ENCODE peak calls at places on chromosomes 3 and 15, in seven cellular contexts. C, Y, S, B, Q, D and V are unnamed samples. For H3K36me3, the result is how much of the 10 kb centered on the place peaks cover.

GRCh38 chr3:2765002-2765579 is 345.1 kb downstream of the IL5RA start:
- DNase-seq in C (no peak), Y (no peak), S (no peak), B (no peak), Q (no peak), D (no peak), V (no peak)

GRCh38 chr3:59386165-59386564 is 336.3 kb upstream of the CFAP20DC start:
- DNase-seq in C (no peak), Y (no peak), S (no peak), B (no peak), Q (no peak), D (no peak), V (no peak)

GRCh38 chr15:36658321-36658720 is 78.9 kb downstream of the CDIN1 start:
- DNase-seq in C (no peak), Y (peak), S (no peak), B (no peak), Q (no peak), D (no peak), V (no peak)

GRCh38 chr15:74955796-74956647 is 550 bp downstream of the RPP25 start:
- DNase-seq in C (peak), Y (peak), S (no peak), B (peak), Q (peak), D (peak), V (peak)

GRCh38 chr3:113084777-113085176 is 94.0 kb downstream of the GTPBP8 start:
- DNase-seq in C (peak), Y (peak), S (no peak), B (no peak), Q (peak), D (no peak), V (no peak)

GRCh38 chr15:100338971-100339444 is 2.8 kb downstream of the ADAMTS17 start:
- DNase-seq in C (no peak), Y (peak), S (peak), B (peak), Q (no peak), D (peak), V (no peak)

GRCh38 chr3:113736548-113737089 is 9.4 kb downstream of the NAA50 start:
- DNase-seq in C (no peak), Y (peak), S (peak), B (peak), Q (no peak), D (no peak), V (no peak)

GRCh38 chr3:55367396-55367795 is 119.7 kb downstream of the WNT5A start:
- DNase-seq in C (no peak), Y (no peak), S (no peak), B (no peak), Q (no peak), D (no peak), V (no peak)

GRCh38 chr3:49883992-49884391 is 14.3 kb upstream of the CAMKV start:
- DNase-seq in C (no peak), Y (no peak), S (no peak), B (no peak), Q (no peak), D (no peak), V (no peak)

GRCh38 chr15:29883126-29883525 is 60.9 kb upstream of the TJP1 start:
- DNase-seq in C (no peak), Y (peak), S (no peak), B (no peak), Q (no peak), D (no peak), V (no peak)

DNA sequence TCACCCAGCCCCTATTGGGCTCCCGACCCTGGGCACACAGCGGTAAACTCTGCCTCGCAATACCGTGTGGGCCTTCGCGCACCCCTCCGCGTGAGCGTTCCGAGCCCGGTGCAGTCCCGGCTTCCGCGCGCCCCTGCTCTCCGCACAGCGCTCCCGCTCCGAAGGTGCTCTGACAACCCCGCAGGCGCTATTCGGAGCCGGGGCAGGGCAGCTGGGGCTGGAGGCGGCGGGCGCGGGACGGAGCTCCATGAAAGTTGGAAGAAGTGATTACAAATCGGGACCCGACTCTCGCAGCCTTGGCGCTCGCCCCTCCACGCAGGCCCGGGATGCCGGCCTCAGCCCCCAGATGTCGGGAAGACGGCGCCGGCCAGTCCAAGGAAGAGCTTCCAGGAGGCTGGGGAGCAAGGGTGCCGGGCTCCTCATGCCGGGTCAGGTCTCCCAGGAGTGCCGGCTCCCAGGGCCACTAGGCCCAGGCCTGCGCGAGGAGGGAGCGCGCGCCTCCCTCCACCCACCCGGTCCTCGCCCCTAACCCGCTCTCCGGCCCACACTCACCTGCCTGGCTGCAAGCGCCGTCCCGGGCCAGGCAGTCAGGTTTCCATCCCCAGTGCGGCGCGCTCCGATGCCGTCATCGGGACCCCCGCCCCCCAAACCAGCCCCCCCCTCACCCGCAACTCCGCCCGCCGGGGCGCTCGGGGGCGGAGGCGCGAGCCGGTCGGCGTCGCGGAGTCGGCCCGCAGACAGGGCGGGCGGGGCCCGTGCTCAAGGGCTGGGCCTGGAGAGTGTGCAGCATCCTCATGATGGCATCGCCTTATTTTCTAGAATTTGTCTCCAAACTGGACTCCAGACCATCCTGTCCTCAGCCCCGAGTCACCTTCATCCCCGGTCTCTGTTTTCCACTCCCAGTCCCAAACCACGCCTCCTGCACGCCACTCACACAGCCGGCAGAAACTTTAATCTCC is at the start of gene KIF7:
- DNase-seq in C (no peak), Y (peak), S (peak), B (no peak), Q (no peak), D (no peak), V (no peak)
- H3K27ac ChIP-seq in C (no peak), Y (peak), S (no peak), B (no peak), Q (no peak), D (no peak), V (peak)

DNA sequence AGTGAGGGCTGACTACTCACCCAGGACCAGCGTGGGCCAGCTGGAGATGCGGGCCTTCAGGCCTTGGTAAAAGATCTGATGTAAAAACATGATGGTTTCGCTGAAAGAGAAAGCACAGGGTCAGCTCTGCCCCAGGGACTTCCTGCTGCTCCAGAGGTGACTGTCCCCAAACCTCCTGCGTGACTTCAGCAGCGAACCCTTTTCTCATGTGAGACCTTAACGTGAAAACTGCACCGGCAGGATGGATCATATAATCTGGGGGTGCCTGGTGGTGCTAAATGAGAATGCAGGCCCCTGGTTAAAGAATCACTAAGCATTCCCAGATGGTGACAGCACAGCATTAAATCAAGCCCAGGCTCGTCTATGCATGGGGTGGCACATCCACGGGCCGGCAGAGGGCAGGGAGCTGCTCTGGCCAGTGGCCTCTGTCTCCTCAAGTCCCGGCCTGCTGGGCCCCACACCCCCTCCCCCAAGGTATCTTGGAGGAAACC is 55.4 kb downstream of the RASGRF1 start:
- DNase-seq in C (no peak), Y (no peak), S (no peak), B (no peak), Q (no peak), D (no peak), V (no peak)
- TF ChIP-seq CTCF in C (no peak), Y (no peak), S (no peak), B (no peak), Q (no peak), D (no peak), V (no peak)

GRCh38 chr3:13615019-13615528 is 66.1 kb downstream of the FBLN2 start:
- DNase-seq in C (no peak), Y (no peak), S (no peak), B (no peak), Q (no peak), D (no peak), V (no peak)

GRCh38 chr3:13616359-13616758 is 67.4 kb downstream of the FBLN2 start:
- DNase-seq in C (no peak), Y (no peak), S (no peak), B (no peak), Q (no peak), D (no peak), V (no peak)

GRCh38 chr3:13617981-13618380 is 69.1 kb downstream of the FBLN2 start:
- DNase-seq in C (no peak), Y (no peak), S (no peak), B (no peak), Q (no peak), D (no peak), V (no peak)

GRCh38 chr3:13618836-13619235 is 69.9 kb downstream of the FBLN2 start:
- DNase-seq in C (no peak), Y (no peak), S (no peak), B (no peak), Q (no peak), D (no peak), V (no peak)

DNA sequence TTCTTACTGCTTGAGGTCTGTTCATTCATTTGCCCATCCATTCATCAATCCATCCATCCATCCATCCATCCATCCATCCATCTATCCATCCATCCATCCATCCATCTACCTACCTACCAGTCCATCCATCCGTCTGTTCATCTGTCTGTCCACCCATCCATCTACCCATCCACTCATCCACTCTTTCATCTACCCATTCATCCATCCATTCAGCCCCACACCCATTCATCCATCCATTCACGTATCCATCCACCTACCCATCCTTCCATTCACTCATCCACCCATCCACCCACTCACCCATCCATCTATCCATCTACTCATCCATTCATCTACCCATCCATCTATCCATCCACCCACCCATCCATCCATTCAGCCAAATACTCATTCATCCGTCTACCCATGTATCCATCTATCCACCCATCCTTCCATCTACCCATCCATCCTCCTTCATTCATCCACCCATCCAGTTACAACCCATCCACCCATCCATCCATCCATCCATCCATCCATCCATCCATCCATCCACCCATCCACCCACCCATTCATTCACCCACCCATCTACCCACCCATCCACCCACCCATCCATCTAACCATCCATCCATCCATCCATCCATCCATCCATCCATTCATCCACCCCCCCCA is 68.3 kb downstream of the FBLN2 start:
- DNase-seq in C (no peak), Y (no peak), S (no peak), B (no peak), Q (no peak), D (no peak), V (no peak)
- H3K36me3 ChIP-seq in C (under half), Y (under half), S (under half), B (under half), Q (under half), D (under half), V (under half)

DNA sequence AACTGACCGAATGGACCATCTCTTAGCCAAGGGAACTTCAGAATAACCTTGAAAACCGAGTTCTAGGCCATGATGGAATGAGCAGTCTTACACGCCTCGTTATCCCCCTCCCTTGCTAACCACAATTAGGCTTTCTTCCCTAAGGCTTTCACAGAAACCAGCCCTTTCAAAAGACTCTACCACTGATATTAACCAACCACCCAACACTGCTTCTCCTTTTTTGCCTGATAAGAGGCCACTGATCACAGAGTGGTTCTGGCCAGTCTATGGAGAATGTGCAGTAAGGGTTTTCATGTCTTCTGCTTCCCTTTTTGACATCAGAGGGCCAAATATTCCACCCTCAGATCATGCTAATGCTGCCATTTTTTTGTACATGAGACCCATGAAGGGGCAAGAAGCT is 59.3 kb downstream of the MCF2L2 start:
- DNase-seq in C (no peak), Y (no peak), S (no peak), B (no peak), Q (no peak), D (no peak), V (no peak)
- H3K27ac ChIP-seq in C (no peak), Y (no peak), S (no peak), B (no peak), Q (no peak), D (no peak), V (no peak)

DNA sequence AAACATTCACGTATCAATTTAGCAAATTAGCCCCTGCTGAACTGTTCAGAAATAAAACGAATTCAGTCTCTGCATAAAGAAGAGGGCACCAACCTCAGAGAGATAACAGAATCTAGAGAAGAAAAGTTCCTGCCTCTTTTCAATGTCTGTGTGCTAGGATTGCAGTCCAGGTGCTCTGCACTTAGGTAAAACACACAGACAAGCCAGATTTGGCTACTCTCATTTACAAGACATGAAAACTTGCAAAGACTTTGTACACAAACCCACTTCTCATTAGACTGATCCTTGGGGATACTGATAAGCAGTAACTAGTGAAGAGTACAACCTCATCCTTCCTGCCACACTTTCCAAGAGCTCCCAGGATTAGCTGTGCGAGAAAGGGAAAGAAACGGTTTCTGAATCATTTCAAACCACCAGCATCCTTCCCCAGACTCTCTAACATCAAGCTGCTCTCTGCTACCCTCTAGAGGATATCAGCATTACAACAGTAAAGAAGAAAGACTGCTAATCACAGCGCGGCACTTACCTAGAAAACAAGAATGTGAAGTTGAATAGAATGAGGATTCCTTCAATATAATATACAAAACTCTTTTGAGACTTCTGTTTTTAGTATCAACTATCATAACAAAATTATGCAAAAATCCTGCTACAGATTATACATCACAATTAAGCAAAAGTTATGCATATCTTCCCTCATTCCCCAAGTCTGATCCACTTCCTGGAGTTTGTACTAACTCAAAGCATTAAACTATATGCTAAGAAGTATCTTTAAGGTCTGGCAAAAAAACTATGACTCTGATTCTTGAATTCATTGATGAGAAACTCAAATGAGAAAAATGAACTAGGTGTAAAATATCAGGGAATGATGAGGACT is 306.4 kb downstream of the MAGI1 start:
- DNase-seq in C (no peak), Y (peak), S (peak), B (peak), Q (no peak), D (no peak), V (no peak)
- TF ChIP-seq CTCF in C (peak), Y (peak), S (peak), B (peak), Q (peak), D (peak), V (peak)

GRCh38 chr3:153247331-153248311 is 85.6 kb downstream of the RAP2B start:
- DNase-seq in C (no peak), Y (no peak), S (no peak), B (no peak), Q (no peak), D (no peak), V (no peak)

GRCh38 chr3:153242900-153243299 is 80.9 kb downstream of the RAP2B start:
- DNase-seq in C (no peak), Y (no peak), S (no peak), B (no peak), Q (no peak), D (no peak), V (no peak)

GRCh38 chr3:153245661-153246060 is 83.6 kb downstream of the RAP2B start:
- DNase-seq in C (no peak), Y (no peak), S (no peak), B (no peak), Q (no peak), D (no peak), V (no peak)

GRCh38 chr3:153246805-153247204 is 84.8 kb downstream of the RAP2B start:
- DNase-seq in C (no peak), Y (peak), S (no peak), B (no peak), Q (no peak), D (no peak), V (no peak)

DNA sequence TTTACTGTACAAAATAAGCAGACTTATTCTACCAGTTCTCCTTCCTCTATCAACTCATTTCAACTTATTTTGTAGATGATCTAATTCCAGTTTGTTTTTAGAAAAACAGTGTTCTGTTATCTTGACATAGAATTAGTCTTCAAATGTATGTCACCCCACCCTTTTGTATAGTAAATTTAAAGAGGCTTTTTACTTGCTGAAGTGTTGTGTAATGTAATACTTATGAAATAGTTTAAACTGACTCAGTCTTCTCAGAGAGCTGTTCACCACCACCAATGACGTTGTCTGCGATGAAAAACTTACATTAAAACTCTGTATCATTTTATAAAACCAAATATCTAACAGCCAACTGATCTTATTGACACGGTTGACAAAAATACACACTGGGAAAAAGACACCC is 82.9 kb downstream of the RAP2B start:
- DNase-seq in C (no peak), Y (peak), S (no peak), B (no peak), Q (no peak), D (no peak), V (no peak)
- H3K36me3 ChIP-seq in C (under half), Y (under half), S (under half), B (under half), Q (under half), D (under half), V (under half)

GRCh38 chr3:151943539-151943938 is 70.1 kb downstream of the SUCNR1 start:
- DNase-seq in C (no peak), Y (no peak), S (no peak), B (no peak), Q (no peak), D (no peak), V (no peak)

GRCh38 chr3:151944356-151944755 is 70.9 kb downstream of the SUCNR1 start:
- DNase-seq in C (no peak), Y (no peak), S (no peak), B (no peak), Q (no peak), D (no peak), V (no peak)

GRCh38 chr3:151949706-151950105 is 76.3 kb downstream of the SUCNR1 start:
- DNase-seq in C (no peak), Y (no peak), S (no peak), B (no peak), Q (no peak), D (no peak), V (no peak)

GRCh38 chr3:151946606-151947005 is 73.2 kb downstream of the SUCNR1 start:
- DNase-seq in C (no peak), Y (no peak), S (no peak), B (no peak), Q (no peak), D (no peak), V (no peak)
- H3K27ac ChIP-seq in C (no peak), Y (no peak), S (no peak), B (no peak), Q (no peak), D (no peak), V (no peak)

DNA sequence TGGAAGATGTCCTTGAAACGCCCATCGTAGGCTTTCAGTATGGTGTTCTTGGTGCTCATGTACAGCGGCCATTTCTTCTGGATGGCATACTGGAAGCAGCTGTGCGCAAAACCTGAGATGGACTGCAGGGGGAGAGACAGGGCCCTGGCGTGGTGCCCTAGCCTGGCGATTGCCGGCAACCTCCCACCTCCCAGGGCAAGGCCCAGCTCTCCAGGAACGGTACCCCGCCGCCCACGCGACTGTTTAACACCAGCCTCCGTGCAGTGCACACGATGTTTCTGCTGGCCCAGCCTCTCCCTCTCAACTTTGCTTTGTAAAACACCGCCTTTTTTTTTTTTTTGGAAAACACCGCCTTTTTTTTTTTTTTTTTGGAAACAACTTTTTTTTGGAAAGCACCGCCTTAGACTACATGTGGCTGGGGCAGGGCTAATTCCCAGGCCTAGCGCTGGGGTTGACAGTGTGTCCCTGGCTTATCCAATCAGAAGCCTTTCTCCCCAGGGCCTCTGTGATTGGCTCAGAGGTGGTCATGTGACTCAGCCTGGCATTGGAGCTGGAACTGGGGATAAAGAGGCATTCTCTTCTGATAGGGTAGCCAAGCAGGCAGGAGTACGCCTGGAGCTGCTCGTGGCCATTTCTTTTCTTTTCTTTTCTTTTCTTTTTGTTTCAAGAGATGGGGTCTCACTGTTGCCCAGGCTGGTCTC is 14.7 kb downstream of the IDH2 start:
- DNase-seq in C (no peak), Y (peak), S (peak), B (peak), Q (no peak), D (no peak), V (no peak)
- TF ChIP-seq CTCF in C (no peak), Y (peak), S (peak), B (no peak), Q (no peak), D (no peak), V (no peak)